ENCODE peak calls at places on chromosomes 7 and 10, in four cellular contexts. A, X, Z and R are unnamed samples.

GRCh38 chr10:21273400-21273968 is 252.0 kb downstream of the SKIDA1 start:
- DNase-seq in A (no peak), X (no peak), Z (no peak), R (no peak)

GRCh38 chr7:16484453-16485158 is 19.1 kb upstream of the SOSTDC1 start:
- DNase-seq in Z (peak), A (peak), X (no peak), R (no peak)

GRCh38 chr7:149669121-149669818 is 104.1 kb downstream of the ZNF467 start:
- DNase-seq in Z (peak), X (no peak), A (no peak), R (no peak)

GRCh38 chr10:117541405-117541908 is 1.1 kb upstream of the EMX2 start:
- DNase-seq in X (no peak), Z (no peak), A (no peak), R (no peak)

GRCh38 chr7:18400281-18400680 is 95.3 kb upstream of the HDAC9 start:
- DNase-seq in Z (no peak), X (no peak), A (no peak), R (no peak)

GRCh38 chr7:157619753-157620525 is 283.1 kb downstream of the DNAJB6 start:
- DNase-seq in Z (no peak), X (no peak), A (no peak), R (no peak)

GRCh38 chr7:94396606-94397005 is 1.9 kb downstream of the COL1A2 start:
- DNase-seq in X (no peak), A (no peak), Z (no peak), R (no peak)

GRCh38 chr7:55280031-55280454 is 85.1 kb upstream of the LANCL2 start:
- DNase-seq in Z (peak), X (peak), A (peak), R (no peak)

GRCh38 chr7:149880871-149881301 is 7.1 kb downstream of the ATP6V0E2 start:
- DNase-seq in Z (no peak), X (no peak), A (no peak), R (no peak)

GRCh38 chr7:1301054-1301811 is 68.6 kb downstream of the UNCX start:
- DNase-seq in X (peak), Z (no peak), A (no peak), R (no peak)
- TF ChIP-seq PBX3 in X (no peak), Z (no peak), A (no peak), R (no peak)

GRCh38 chr10:5310914-5311313 is 53.9 kb upstream of the UCN3 start:
- DNase-seq in X (no peak), A (no peak), Z (no peak), R (no peak)

GRCh38 chr10:5299950-5300349 is 64.8 kb upstream of the UCN3 start:
- DNase-seq in X (no peak), A (no peak), Z (no peak), R (no peak)

GRCh38 chr10:5303504-5303903 is 61.3 kb upstream of the UCN3 start:
- DNase-seq in A (no peak), X (no peak), Z (no peak), R (no peak)

GRCh38 chr10:5305374-5305773 is 59.4 kb upstream of the UCN3 start:
- DNase-seq in X (no peak), Z (no peak), A (no peak), R (no peak)
- TF ChIP-seq PBX3 in X (no peak), Z (no peak), A (no peak), R (no peak)

GRCh38 chr7:106480161-106480579 is 180.8 kb downstream of the CCDC71L start:
- DNase-seq in A (no peak), X (no peak), Z (no peak), R (no peak)
- TF ChIP-seq PBX3 in A (no peak), X (no peak), Z (no peak), R (no peak)

GRCh38 chr10:70761727-70762350 is 23.3 kb downstream of the TBATA start:
- DNase-seq in A (no peak), Z (no peak), X (no peak), R (no peak)
- TF ChIP-seq PBX3 in A (no peak), Z (no peak), X (no peak), R (no peak)

GRCh38 chr10:33190406-33190805 is 144.1 kb downstream of the NRP1 start:
- DNase-seq in Z (no peak), X (no peak), A (no peak), R (no peak)

GRCh38 chr10:33193057-33193866 is 141.2 kb downstream of the NRP1 start:
- DNase-seq in X (peak), Z (peak), A (peak), R (no peak)

GRCh38 chr10:33186150-33186549 is 148.3 kb downstream of the NRP1 start:
- DNase-seq in X (no peak), Z (no peak), A (no peak), R (no peak)

GRCh38 chr10:33187427-33187999 is 147.0 kb downstream of the NRP1 start:
- DNase-seq in X (no peak), A (no peak), Z (no peak), R (no peak)

DNA sequence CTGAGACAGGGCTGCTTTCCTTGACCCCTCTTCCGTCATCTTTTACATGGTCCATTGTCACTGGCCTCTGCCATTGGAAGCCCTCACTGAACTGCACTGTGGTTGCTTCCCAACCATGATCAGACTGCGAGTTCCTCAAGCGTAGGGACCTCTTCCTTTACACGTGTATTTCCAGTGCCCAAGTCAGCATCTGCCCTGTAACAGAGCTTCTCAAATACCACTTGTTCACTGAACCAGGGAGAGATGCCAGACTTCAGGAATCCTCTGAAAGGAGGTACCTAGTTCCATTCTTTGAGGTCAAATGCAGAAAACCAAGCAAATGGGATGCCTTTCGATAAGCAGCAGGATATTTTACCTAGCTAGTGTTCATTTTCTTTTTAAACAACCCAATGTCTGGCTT is 145.1 kb downstream of the NRP1 start:
- DNase-seq in X (no peak), A (no peak), Z (no peak), R (no peak)
- TF ChIP-seq PBX3 in X (no peak), A (no peak), Z (no peak), R (no peak)

GRCh38 chr7:121620206-121620605 is 224.1 kb upstream of the FAM3C start:
- DNase-seq in A (no peak), Z (no peak), X (no peak), R (no peak)

GRCh38 chr7:121621947-121622346 is 225.8 kb upstream of the FAM3C start:
- DNase-seq in Z (no peak), X (no peak), A (no peak), R (no peak)

GRCh38 chr7:121620953-121621606 is 225.0 kb upstream of the FAM3C start:
- DNase-seq in A (no peak), Z (no peak), X (no peak), R (no peak)

GRCh38 chr7:121623130-121623872 is 227.2 kb upstream of the FAM3C start:
- DNase-seq in Z (no peak), X (no peak), A (no peak), R (no peak)

DNA sequence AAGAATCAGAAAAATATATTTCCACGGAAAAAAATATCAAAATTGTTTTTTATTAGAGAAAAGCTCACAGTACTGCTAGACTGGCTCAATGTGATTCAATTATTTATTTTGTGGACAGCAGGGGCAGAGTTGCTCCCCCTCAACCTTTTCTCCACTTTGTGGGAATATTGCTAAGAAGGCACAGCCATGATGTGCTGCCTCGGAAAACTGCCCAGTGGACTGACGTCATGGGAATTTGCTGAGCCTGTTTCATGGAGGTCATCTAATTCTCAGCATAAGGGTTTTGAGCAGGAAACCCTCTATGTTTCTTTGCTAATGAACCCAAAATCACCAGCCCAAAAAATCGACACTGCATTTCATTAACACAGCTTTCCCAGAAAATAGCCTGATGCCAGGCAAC is 228.8 kb upstream of the FAM3C start:
- DNase-seq in X (no peak), Z (no peak), A (no peak), R (no peak)
- TF ChIP-seq PBX3 in X (no peak), Z (no peak), A (no peak), R (no peak)

GRCh38 chr7:95710711-95711110 is 61.6 kb upstream of the DYNC1I1 start:
- DNase-seq in Z (no peak), A (no peak), X (no peak), R (no peak)
- TF ChIP-seq PBX3 in Z (no peak), A (no peak), X (no peak), R (no peak)

GRCh38 chr7:126727930-126728331 is 524.8 kb downstream of the GRM8 start:
- DNase-seq in X (no peak), Z (no peak), A (no peak), R (no peak)
- TF ChIP-seq PBX3 in X (peak), Z (no peak), A (no peak), R (no peak)

GRCh38 chr7:92753614-92754013 is 82.8 kb downstream of the CDK6 start:
- DNase-seq in Z (no peak), A (no peak), X (no peak), R (no peak)
- TF ChIP-seq PBX3 in Z (no peak), A (no peak), X (no peak), R (no peak)

GRCh38 chr10:129955591-129956284 is 8.3 kb downstream of the EBF3 start:
- DNase-seq in A (peak), X (no peak), Z (peak), R (no peak)
- TF ChIP-seq PBX3 in A (no peak), X (no peak), Z (no peak), R (no peak)